ENCODE peak calls at places on chromosome 1, in nine cellular contexts. Q, J, L, G, W, B, S, X and K are unnamed samples.

GRCh38 chr1:113887392-113887767 is at the start of gene BCL2L15:
- DNase-seq in Q (no peak), J (no peak), L (no peak), G (no peak), W (peak), B (no peak), S (no peak), X (no peak), K (no peak)

GRCh38 chr1:14390816-14391215 is 207.7 kb upstream of the KAZN start:
- DNase-seq in Q (no peak), J (no peak), L (peak), G (no peak), W (no peak), B (no peak), S (no peak), X (no peak), K (no peak)

GRCh38 chr1:151710187-151710586 is 6.4 kb downstream of the CELF3 start:
- DNase-seq in Q (peak), J (no peak), L (no peak), G (no peak), W (peak), B (no peak), S (peak), X (no peak), K (no peak)

GRCh38 chr1:220338759-220339158 is 66.5 kb upstream of the RAB3GAP2 start:
- DNase-seq in Q (no peak), J (no peak), L (no peak), G (no peak), W (no peak), B (no peak), S (no peak), X (no peak), K (no peak)

GRCh38 chr1:152757747-152758146 is at the start of gene KPRP:
- DNase-seq in Q (no peak), J (no peak), L (no peak), G (no peak), W (no peak), B (no peak), S (no peak), X (no peak), K (no peak)

GRCh38 chr1:184407816-184408510 is 21.1 kb downstream of the C1orf21 start:
- DNase-seq in Q (peak), J (no peak), L (no peak), G (no peak), W (no peak), B (no peak), S (no peak), X (no peak), K (no peak)

GRCh38 chr1:239944666-239945065 is 147.0 kb upstream of the FMN2 start:
- DNase-seq in Q (no peak), J (no peak), L (peak), G (no peak), W (no peak), B (no peak), S (no peak), X (no peak), K (no peak)

GRCh38 chr1:111886741-111887140 is 102.7 kb downstream of the KCND3 start:
- DNase-seq in Q (no peak), J (no peak), L (no peak), G (no peak), W (no peak), B (no peak), S (no peak), X (no peak), K (no peak)

GRCh38 chr1:79638382-79638781 is 631.9 kb upstream of the ADGRL4 start:
- DNase-seq in Q (no peak), J (no peak), L (no peak), G (no peak), W (no peak), B (no peak), S (no peak), X (no peak), K (no peak)

GRCh38 chr1:182315157-182315556 is 76.4 kb downstream of the GLUL start:
- DNase-seq in Q (no peak), J (no peak), L (no peak), G (no peak), W (peak), B (no peak), S (no peak), X (no peak), K (no peak)

GRCh38 chr1:50333595-50333974 is 89.7 kb downstream of the DMRTA2 start:
- DNase-seq in Q (peak), J (no peak), L (no peak), G (no peak), W (peak), B (peak), S (peak), X (no peak), K (no peak)

GRCh38 chr1:48882020-48882419 is 105.3 kb upstream of the BEND5 start:
- DNase-seq in Q (no peak), J (no peak), L (no peak), G (no peak), W (no peak), B (no peak), S (no peak), X (no peak), K (no peak)

GRCh38 chr1:246961939-246962373 is 30.2 kb upstream of the AHCTF1 start:
- DNase-seq in Q (no peak), J (no peak), L (no peak), G (peak), W (peak), B (peak), S (peak), X (no peak), K (no peak)

GRCh38 chr1:30763654-30764248 is 6.2 kb upstream of the LAPTM5 start:
- DNase-seq in Q (peak), J (peak), L (no peak), G (no peak), W (no peak), B (no peak), S (no peak), X (no peak), K (no peak)

GRCh38 chr1:198638894-198639319 is at the start of gene PTPRC:
- DNase-seq in Q (no peak), J (no peak), L (no peak), G (no peak), W (peak), B (no peak), S (no peak), X (no peak), K (no peak)

GRCh38 chr1:159653201-159653600 is 61.2 kb downstream of the CRP start:
- DNase-seq in Q (no peak), J (no peak), L (no peak), G (no peak), W (no peak), B (no peak), S (no peak), X (no peak), K (no peak)

GRCh38 chr1:43503534-43503933 is 27.1 kb upstream of the PTPRF start:
- DNase-seq in Q (no peak), J (no peak), L (peak), G (no peak), W (no peak), B (no peak), S (no peak), X (no peak), K (no peak)

GRCh38 chr1:150621497-150622113 is 7.8 kb downstream of the ENSA start:
- DNase-seq in Q (peak), J (peak), L (peak), G (peak), W (peak), B (peak), S (no peak), X (no peak), K (no peak)

GRCh38 chr1:202618387-202619022 is 91.7 kb downstream of the SYT2 start:
- DNase-seq in Q (peak), J (no peak), L (no peak), G (no peak), W (no peak), B (no peak), S (no peak), X (no peak), K (no peak)

GRCh38 chr1:38870996-38871395 is 2.2 kb downstream of the MYCBP start:
- DNase-seq in Q (no peak), J (no peak), L (no peak), G (no peak), W (no peak), B (no peak), S (no peak), X (no peak), K (no peak)

GRCh38 chr1:236066828-236067386 is 2.0 kb upstream of the NID1 start:
- DNase-seq in Q (no peak), J (peak), L (peak), G (peak), W (peak), B (peak), S (peak), X (no peak), K (no peak)

GRCh38 chr1:37739222-37739621 is 25.7 kb downstream of the EPHA10 start:
- DNase-seq in Q (no peak), J (no peak), L (no peak), G (no peak), W (peak), B (peak), S (no peak), X (no peak), K (no peak)

DNA sequence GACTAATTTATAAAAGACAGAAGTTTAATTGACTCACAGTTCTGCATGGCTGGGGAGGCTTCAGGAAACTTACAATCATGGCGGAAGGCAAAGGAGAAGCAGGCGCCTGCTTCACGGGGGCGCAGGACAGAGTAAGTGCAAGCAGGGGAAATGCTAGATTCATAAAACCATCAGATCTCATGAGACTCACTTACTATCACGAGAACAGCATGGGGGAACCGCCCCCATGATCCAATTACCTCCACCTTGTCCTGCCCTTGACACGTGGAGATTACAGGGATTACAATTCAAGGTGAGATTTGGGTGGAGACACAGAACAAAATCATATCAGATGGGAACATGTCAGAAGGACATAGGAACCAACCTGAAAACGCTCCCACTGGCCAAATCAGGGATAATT is 16.8 kb upstream of the ZNF362 start:
- DNase-seq in Q (no peak), J (no peak), L (no peak), G (no peak), W (no peak), B (no peak), S (no peak), X (no peak), K (no peak)
- TF ChIP-seq POLR2A in Q (no peak), J (no peak), L (no peak), G (no peak), W (no peak), B (no peak), S (no peak), X (no peak), K (no peak)

DNA sequence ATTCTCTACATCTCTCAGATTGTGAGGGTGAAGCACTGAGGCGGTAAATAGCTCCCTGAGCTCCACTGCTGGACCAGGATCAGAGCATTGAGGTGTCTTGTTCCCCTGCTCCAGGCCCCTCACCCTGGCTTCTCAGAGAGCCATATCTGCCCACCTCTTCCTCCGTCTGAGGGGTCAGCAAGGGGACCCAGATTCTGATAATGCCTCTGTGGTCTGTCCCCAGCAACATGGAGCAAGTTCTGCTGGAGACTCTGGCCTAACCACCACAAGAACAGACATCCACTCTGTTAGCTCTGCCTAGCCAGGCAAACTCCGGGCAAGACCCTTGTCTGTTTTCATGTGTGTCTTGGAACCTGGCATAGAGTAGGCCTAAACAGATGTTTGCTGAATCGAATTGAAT is 2.2 kb downstream of the TRAF5 start:
- DNase-seq in Q (no peak), J (no peak), L (no peak), G (no peak), W (no peak), B (peak), S (no peak), X (no peak), K (peak)
- H3K4me3 ChIP-seq in Q (no peak), J (no peak), L (peak), G (no peak), W (no peak), B (peak), S (no peak), X (no peak), K (no peak)

DNA sequence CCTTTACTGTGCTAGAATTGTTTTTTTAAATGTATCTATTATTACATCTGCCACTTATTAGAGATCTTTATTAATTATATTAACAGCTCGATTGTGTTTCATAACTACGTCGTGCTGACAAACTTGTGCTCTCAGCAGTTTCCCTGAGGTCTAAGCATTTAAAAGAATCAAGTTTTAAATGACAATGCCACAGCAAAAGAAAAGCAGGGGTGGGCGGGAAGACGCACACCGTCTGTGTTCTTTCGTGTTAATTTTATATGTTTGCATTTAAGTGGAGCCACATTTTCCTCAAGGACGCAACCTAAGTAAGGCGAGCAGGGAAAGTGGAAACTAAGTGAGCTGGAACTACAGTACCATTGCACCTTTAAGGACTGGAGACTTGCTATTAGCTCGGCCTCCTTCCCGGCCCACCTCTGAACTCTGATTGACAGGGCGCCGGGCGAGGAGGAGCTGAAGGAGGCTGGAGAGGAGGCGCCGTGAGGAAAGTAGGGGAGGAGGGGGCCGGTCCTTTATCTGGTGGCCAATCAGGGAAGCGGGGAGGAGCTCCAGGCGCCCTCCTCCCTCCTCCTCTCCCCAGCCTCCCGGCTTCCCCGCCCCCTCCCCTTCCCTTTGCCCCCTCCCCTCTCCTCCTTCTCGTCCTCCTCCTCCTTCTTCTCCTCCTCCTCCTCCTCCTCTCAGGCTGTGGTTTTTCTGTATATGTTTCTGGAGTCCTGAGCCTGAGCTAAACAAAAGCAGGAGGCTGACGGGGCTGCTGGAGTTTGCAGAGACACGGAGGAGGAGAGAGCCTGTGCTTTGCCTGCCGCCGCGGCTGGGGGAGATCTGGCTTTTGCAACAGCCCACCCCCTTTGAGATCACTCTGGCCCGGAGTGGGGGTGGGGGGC is at the start of gene PBX1:
- DNase-seq in Q (peak), J (peak), L (peak), G (peak), W (peak), B (peak), S (peak), X (peak), K (peak)
- TF ChIP-seq POLR2A in Q (peak), J (peak), L (peak), G (peak), W (peak), B (peak), S (no peak), X (peak), K (peak)

GRCh38 chr1:209652121-209652742 is at the start of gene LAMB3:
- DNase-seq in Q (no peak), J (no peak), L (no peak), G (no peak), W (peak), B (peak), S (no peak), X (no peak), K (no peak)

GRCh38 chr1:209653915-209654351 is 1.7 kb upstream of the LAMB3 start:
- DNase-seq in Q (no peak), J (no peak), L (no peak), G (no peak), W (peak), B (peak), S (no peak), X (no peak), K (no peak)

GRCh38 chr1:209651148-209651547 is 1.1 kb downstream of the LAMB3 start:
- DNase-seq in Q (peak), J (no peak), L (peak), G (peak), W (peak), B (peak), S (peak), X (peak), K (no peak)

GRCh38 chr1:209655412-209655811 is 3.2 kb upstream of the LAMB3 start:
- DNase-seq in Q (no peak), J (no peak), L (no peak), G (no peak), W (no peak), B (no peak), S (no peak), X (no peak), K (no peak)

GRCh38 chr1:209652873-209653401 is 712 bp upstream of the LAMB3 start:
- DNase-seq in Q (peak), J (no peak), L (no peak), G (peak), W (peak), B (peak), S (peak), X (peak), K (no peak)
- H3K4me3 ChIP-seq in Q (no peak), J (no peak), L (no peak), G (no peak), W (no peak), B (peak), S (no peak), X (no peak), K (no peak)

GRCh38 chr1:221892301-221892830 is 150.5 kb upstream of the DUSP10 start:
- DNase-seq in Q (no peak), J (no peak), L (no peak), G (no peak), W (no peak), B (no peak), S (no peak), X (no peak), K (no peak)
- TF ChIP-seq POLR2A in Q (no peak), J (no peak), L (no peak), G (no peak), W (no peak), B (no peak), S (no peak), X (no peak), K (no peak)

GRCh38 chr1:187237542-187237941 is 408.8 kb downstream of the PLA2G4A start:
- DNase-seq in Q (peak), J (no peak), L (no peak), G (no peak), W (no peak), B (no peak), S (no peak), X (no peak), K (no peak)

GRCh38 chr1:187236676-187237075 is 407.9 kb downstream of the PLA2G4A start:
- DNase-seq in Q (no peak), J (no peak), L (no peak), G (no peak), W (no peak), B (no peak), S (no peak), X (no peak), K (no peak)

GRCh38 chr1:187244623-187245022 is 415.9 kb downstream of the PLA2G4A start:
- DNase-seq in Q (no peak), J (no peak), L (no peak), G (no peak), W (no peak), B (no peak), S (no peak), X (peak), K (no peak)

GRCh38 chr1:187245201-187245600 is 416.5 kb downstream of the PLA2G4A start:
- DNase-seq in Q (no peak), J (no peak), L (no peak), G (no peak), W (no peak), B (no peak), S (no peak), X (no peak), K (no peak)

DNA sequence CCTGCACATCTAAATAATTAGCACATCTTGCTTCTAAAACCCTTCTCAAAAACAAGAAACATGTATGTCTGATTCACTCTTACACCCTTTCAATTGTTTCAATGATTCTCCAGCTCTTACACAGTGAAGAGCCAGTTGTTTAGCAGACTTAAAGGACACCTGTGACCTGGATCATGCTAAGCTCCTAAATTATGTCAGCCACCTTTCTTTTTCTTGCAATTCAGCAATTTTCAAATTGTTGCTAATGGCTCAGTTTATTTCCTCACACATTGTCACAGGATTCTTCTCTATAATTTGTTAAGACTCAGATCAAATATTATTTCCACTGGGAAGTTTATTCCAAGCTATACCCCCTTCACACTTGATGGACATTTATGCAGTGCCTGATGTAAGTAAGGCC is 413.2 kb downstream of the PLA2G4A start:
- DNase-seq in Q (no peak), J (no peak), L (no peak), G (no peak), W (no peak), B (no peak), S (no peak), X (no peak), K (no peak)
- H3K4me3 ChIP-seq in Q (no peak), J (no peak), L (no peak), G (no peak), W (no peak), B (no peak), S (no peak), X (no peak), K (no peak)